ENCODE peak calls at places on chromosome 3, in four cellular contexts. One of them, this sample, is unnamed.
A peak's percentile ranks its signal among the peaks of the same experiment; 100 is the strongest.

GRCh38 chr3:4461459-4462090 is 5.5 kb downstream of the SUMF1 start:
- DNase-seq in AG04450: no peak
- DNase-seq in astrocyte of the spinal cord: no peak
- DNase-seq in AG04449: no peak
- DNase-seq in this sample: no peak

GRCh38 chr3:41265011-41265545 is 65.8 kb downstream of the CTNNB1 start:
- DNase-seq in AG04450: no peak
- DNase-seq in astrocyte of the spinal cord: peak; percentile 66
- DNase-seq in AG04449: no peak
- DNase-seq in this sample: no peak

GRCh38 chr3:17111556-17111955 is 226.8 kb downstream of the PLCL2 start:
- DNase-seq in AG04450: no peak
- DNase-seq in astrocyte of the spinal cord: no peak
- DNase-seq in AG04449: no peak
- DNase-seq in this sample: no peak

GRCh38 chr3:126982125-126982521 is 792 bp upstream of the PLXNA1 start:
- DNase-seq in AG04450: no peak
- DNase-seq in astrocyte of the spinal cord: peak; percentile 19
- DNase-seq in AG04449: no peak
- DNase-seq in this sample: no peak

GRCh38 chr3:197372076-197372661 is 73.8 kb upstream of the DLG1 start:
- DNase-seq in AG04450: peak; percentile 69
- DNase-seq in astrocyte of the spinal cord: peak; percentile 92
- DNase-seq in AG04449: peak; percentile 79
- DNase-seq in this sample: no peak

GRCh38 chr3:24018784-24019570 is 73.9 kb downstream of the NR1D2 start:
- DNase-seq in AG04450: no peak
- DNase-seq in astrocyte of the spinal cord: no peak
- DNase-seq in AG04449: no peak
- DNase-seq in this sample: no peak

GRCh38 chr3:128215800-128216495 is 62.7 kb downstream of the EEFSEC start:
- DNase-seq in AG04450: peak; percentile 26
- DNase-seq in astrocyte of the spinal cord: peak; percentile 22
- DNase-seq in AG04449: no peak
- DNase-seq in this sample: no peak

GRCh38 chr3:155753038-155753647 is 8.3 kb upstream of the PLCH1 start:
- DNase-seq in AG04450: no peak
- DNase-seq in astrocyte of the spinal cord: peak; percentile 23
- DNase-seq in AG04449: no peak
- DNase-seq in this sample: no peak

GRCh38 chr3:106745344-106746168 is 631.7 kb upstream of the CCDC54 start:
- DNase-seq in AG04450: peak; percentile 3
- DNase-seq in astrocyte of the spinal cord: peak; percentile 80
- DNase-seq in AG04449: peak; percentile 91
- DNase-seq in this sample: no peak

GRCh38 chr3:115052906-115053305 is 94.2 kb downstream of the ZBTB20 start:
- DNase-seq in AG04450: no peak
- DNase-seq in astrocyte of the spinal cord: peak; percentile 41
- DNase-seq in AG04449: no peak
- DNase-seq in this sample: no peak

GRCh38 chr3:77319711-77320110 is 279.8 kb downstream of the ROBO2 start:
- DNase-seq in AG04450: no peak
- DNase-seq in astrocyte of the spinal cord: no peak
- DNase-seq in AG04449: no peak
- DNase-seq in this sample: no peak
- TF ChIP-seq CTCF in AG04450: peak; percentile 60
- TF ChIP-seq CTCF in astrocyte of the spinal cord: peak; percentile 35
- TF ChIP-seq CTCF in AG04449: peak; percentile 2
- TF ChIP-seq CTCF in this sample: peak; percentile 34

GRCh38 chr3:177446160-177446559 is 248.9 kb upstream of the TBL1XR1 start:
- DNase-seq in AG04450: no peak
- DNase-seq in astrocyte of the spinal cord: no peak
- DNase-seq in AG04449: no peak
- DNase-seq in this sample: no peak

GRCh38 chr3:177451940-177452484 is 254.7 kb upstream of the TBL1XR1 start:
- DNase-seq in AG04450: no peak
- DNase-seq in astrocyte of the spinal cord: peak; percentile 78
- DNase-seq in AG04449: peak; percentile 44
- DNase-seq in this sample: no peak

GRCh38 chr3:177451277-177451880 is 254.1 kb upstream of the TBL1XR1 start:
- DNase-seq in AG04450: no peak
- DNase-seq in astrocyte of the spinal cord: peak; percentile 81
- DNase-seq in AG04449: no peak
- DNase-seq in this sample: no peak

GRCh38 chr3:177447938-177448337 is 250.7 kb upstream of the TBL1XR1 start:
- DNase-seq in AG04450: no peak
- DNase-seq in astrocyte of the spinal cord: no peak
- DNase-seq in AG04449: no peak
- DNase-seq in this sample: no peak

DNA sequence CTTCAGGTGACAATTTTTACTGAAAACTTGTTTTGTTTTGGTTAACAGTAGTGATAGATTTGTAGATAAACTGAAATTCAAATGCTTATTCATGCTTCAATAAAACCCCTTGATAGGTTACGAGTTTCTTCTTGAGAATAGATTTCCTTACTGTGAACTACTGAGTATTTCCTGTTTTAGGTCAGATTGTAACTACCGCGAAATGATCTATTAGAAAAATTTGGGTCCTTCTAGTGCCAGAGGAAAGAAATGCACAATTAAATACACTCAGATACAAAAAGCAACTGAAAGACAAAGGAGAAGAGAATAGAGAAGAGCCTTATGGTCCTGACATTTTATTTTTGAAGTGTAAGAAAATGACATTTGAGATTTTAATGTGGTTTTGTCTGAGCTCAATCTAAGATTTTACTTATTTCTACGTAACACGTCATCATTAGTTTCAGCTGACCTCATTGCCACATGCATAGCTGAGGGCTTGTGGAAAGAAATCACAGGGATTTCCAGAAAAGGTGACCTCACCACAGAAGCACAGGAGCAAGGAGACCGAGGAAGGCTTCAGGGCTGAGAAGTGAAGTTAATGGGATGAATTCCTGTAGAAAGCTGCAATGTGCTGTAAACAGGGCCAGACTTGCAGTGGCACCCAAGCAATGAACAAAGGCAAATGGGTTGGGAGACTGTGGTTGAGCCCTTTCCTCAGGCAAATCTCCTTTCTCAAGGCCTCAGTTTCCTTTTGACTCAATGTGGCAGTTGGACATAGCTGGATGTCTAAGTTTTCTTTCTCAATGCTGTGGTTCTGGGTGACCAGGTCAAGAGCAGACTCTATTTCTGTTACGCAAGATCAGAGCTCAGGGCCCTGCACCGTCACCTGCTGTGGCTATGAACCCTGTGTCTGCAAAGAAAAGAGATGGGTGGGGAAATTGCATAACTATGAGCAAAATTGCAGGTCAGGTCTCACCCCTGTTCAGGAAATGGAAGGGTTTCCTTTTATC is 252.0 kb upstream of the TBL1XR1 start:
- DNase-seq in AG04450: no peak
- DNase-seq in astrocyte of the spinal cord: peak; percentile 89
- DNase-seq in AG04449: no peak
- DNase-seq in this sample: no peak
- TF ChIP-seq CTCF in AG04450: no peak
- TF ChIP-seq CTCF in astrocyte of the spinal cord: no peak
- TF ChIP-seq CTCF in AG04449: no peak
- TF ChIP-seq CTCF in this sample: no peak

GRCh38 chr3:104635872-104636580 is 730.7 kb upstream of the ALCAM start:
- DNase-seq in AG04450: no peak
- DNase-seq in astrocyte of the spinal cord: no peak
- DNase-seq in AG04449: no peak
- DNase-seq in this sample: no peak
- TF ChIP-seq CTCF in AG04450: no peak
- TF ChIP-seq CTCF in astrocyte of the spinal cord: peak; percentile 18
- TF ChIP-seq CTCF in AG04449: no peak
- TF ChIP-seq CTCF in this sample: no peak

DNA sequence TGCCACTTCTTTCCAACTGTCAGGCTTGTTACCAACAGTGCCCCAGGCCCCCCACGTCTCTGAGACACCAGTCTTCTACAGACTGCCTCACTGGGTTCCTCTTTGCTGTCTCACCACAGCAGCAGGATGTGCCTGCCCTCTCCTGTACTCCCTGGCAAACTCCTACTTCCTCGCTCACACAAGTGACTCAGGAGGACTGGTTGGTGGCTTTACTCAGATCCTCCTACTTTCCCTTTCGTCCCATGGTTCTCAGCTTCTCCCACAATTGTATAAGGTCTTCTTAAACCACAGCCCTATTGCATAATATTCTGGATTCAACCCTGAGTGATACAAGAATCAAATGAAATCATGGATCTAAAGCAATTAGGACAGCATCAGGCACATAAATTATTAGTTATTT is 246.6 kb upstream of the PROK2 start:
- DNase-seq in AG04450: no peak
- DNase-seq in astrocyte of the spinal cord: no peak
- DNase-seq in AG04449: no peak
- DNase-seq in this sample: no peak
- TF ChIP-seq CTCF in AG04450: no peak
- TF ChIP-seq CTCF in astrocyte of the spinal cord: no peak
- TF ChIP-seq CTCF in AG04449: peak; percentile 15
- TF ChIP-seq CTCF in this sample: no peak

DNA sequence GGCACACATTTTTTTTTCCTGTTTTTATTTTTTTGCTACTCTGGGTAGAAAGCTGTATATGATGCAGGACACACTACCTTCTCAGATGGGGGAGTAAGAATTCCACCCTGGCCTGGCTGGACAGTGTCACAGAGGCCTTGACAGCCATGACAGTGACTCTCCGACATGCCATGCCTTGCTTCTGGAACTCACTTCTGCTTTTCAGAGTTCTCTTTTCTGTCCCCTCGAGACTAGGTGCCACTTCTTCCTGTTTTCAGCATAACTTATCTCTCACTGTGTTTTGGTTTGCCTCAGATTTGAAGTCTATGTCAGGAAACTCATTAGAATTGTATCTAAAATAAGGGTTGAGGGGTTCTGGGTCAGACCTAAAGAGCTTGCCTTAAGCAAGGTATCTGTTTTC is 69.1 kb upstream of the SEC13 start:
- DNase-seq in AG04450: no peak
- DNase-seq in astrocyte of the spinal cord: no peak
- DNase-seq in AG04449: no peak
- DNase-seq in this sample: no peak
- TF ChIP-seq CTCF in AG04450: no peak
- TF ChIP-seq CTCF in astrocyte of the spinal cord: no peak
- TF ChIP-seq CTCF in AG04449: no peak
- TF ChIP-seq CTCF in this sample: no peak

GRCh38 chr3:117407317-117407716 is 697.7 kb downstream of the TUSC7 start:
- DNase-seq in AG04450: no peak
- DNase-seq in astrocyte of the spinal cord: no peak
- DNase-seq in AG04449: no peak
- DNase-seq in this sample: no peak
- TF ChIP-seq CTCF in AG04450: peak; percentile 39
- TF ChIP-seq CTCF in astrocyte of the spinal cord: peak; percentile 43
- TF ChIP-seq CTCF in AG04449: peak; percentile 14
- TF ChIP-seq CTCF in this sample: peak; percentile 36

GRCh38 chr3:186786810-186787375 is 3.5 kb downstream of the EIF4A2 start:
- DNase-seq in AG04450: no peak
- DNase-seq in astrocyte of the spinal cord: no peak
- DNase-seq in AG04449: no peak
- DNase-seq in this sample: no peak

GRCh38 chr3:186788482-186789370 is 5.3 kb downstream of the EIF4A2 start:
- DNase-seq in AG04450: no peak
- DNase-seq in astrocyte of the spinal cord: no peak
- DNase-seq in AG04449: no peak
- DNase-seq in this sample: no peak

GRCh38 chr3:186787642-186788481 is 4.5 kb downstream of the EIF4A2 start:
- DNase-seq in AG04450: no peak
- DNase-seq in astrocyte of the spinal cord: no peak
- DNase-seq in AG04449: no peak
- DNase-seq in this sample: no peak

GRCh38 chr3:186789554-186790260 is 6.3 kb downstream of the EIF4A2 start:
- DNase-seq in AG04450: no peak
- DNase-seq in astrocyte of the spinal cord: peak; percentile 23
- DNase-seq in AG04449: no peak
- DNase-seq in this sample: no peak

GRCh38 chr3:186790261-186790981 is 7.0 kb downstream of the EIF4A2 start:
- DNase-seq in AG04450: no peak
- DNase-seq in astrocyte of the spinal cord: peak; percentile 53
- DNase-seq in AG04449: no peak
- DNase-seq in this sample: no peak
- TF ChIP-seq CTCF in AG04450: no peak
- TF ChIP-seq CTCF in astrocyte of the spinal cord: no peak
- TF ChIP-seq CTCF in AG04449: no peak
- TF ChIP-seq CTCF in this sample: no peak

This sample was measured in osteocyte.